ENCODE peak calls at places on chromosomes 4 and X, in four cellular contexts. One of them, this sample, is unnamed.

GRCh38 chr4:8741513-8742226 is 130.0 kb downstream of the HMX1 start:
- DNase-seq in CD8-positive, alpha-beta memory T cell: no peak
- DNase-seq in HCT116: no peak
- DNase-seq in body of pancreas: no peak
- DNase-seq in this sample: no peak

GRCh38 chr4:86594559-86595425 is 677 bp downstream of the PTPN13 start:
- DNase-seq in CD8-positive, alpha-beta memory T cell: peak
- DNase-seq in HCT116: peak
- DNase-seq in body of pancreas: peak
- DNase-seq in this sample: no peak

GRCh38 chrX:153665726-153666306 is 7.8 kb downstream of the PNCK start:
- DNase-seq in CD8-positive, alpha-beta memory T cell: no peak
- DNase-seq in HCT116: no peak
- DNase-seq in body of pancreas: no peak
- DNase-seq in this sample: no peak

GRCh38 chr4:181202249-181202648 is 1041.0 kb upstream of the TENM3 start:
- DNase-seq in CD8-positive, alpha-beta memory T cell: no peak
- DNase-seq in HCT116: no peak
- DNase-seq in body of pancreas: no peak
- DNase-seq in this sample: no peak

GRCh38 chr4:183729430-183730328 is 70.6 kb downstream of the TRAPPC11 start:
- DNase-seq in CD8-positive, alpha-beta memory T cell: no peak
- DNase-seq in HCT116: no peak
- DNase-seq in body of pancreas: no peak
- DNase-seq in this sample: no peak

GRCh38 chrX:134431894-134432293 is 28.1 kb upstream of the HPRT1 start:
- DNase-seq in CD8-positive, alpha-beta memory T cell: no peak
- DNase-seq in HCT116: no peak
- DNase-seq in body of pancreas: no peak
- DNase-seq in this sample: no peak

GRCh38 chr4:134544303-134544761 is 342.7 kb upstream of the PABPC4L start:
- DNase-seq in CD8-positive, alpha-beta memory T cell: no peak
- DNase-seq in HCT116: peak
- DNase-seq in body of pancreas: no peak
- DNase-seq in this sample: no peak

GRCh38 chrX:81195712-81196111 is 6.0 kb downstream of the HMGN5 start:
- DNase-seq in CD8-positive, alpha-beta memory T cell: peak
- DNase-seq in HCT116: peak
- DNase-seq in body of pancreas: peak
- DNase-seq in this sample: peak

GRCh38 chr4:4627906-4628305 is 86.1 kb upstream of the STX18 start:
- DNase-seq in CD8-positive, alpha-beta memory T cell: no peak
- DNase-seq in HCT116: no peak
- DNase-seq in body of pancreas: no peak
- DNase-seq in this sample: no peak

GRCh38 chr4:48909697-48910096 is 3.1 kb upstream of the OCIAD2 start:
- DNase-seq in CD8-positive, alpha-beta memory T cell: no peak
- DNase-seq in HCT116: peak
- DNase-seq in body of pancreas: no peak
- DNase-seq in this sample: no peak

GRCh38 chr4:61583696-61584095 is 383.6 kb downstream of the ADGRL3 start:
- DNase-seq in CD8-positive, alpha-beta memory T cell: no peak
- DNase-seq in HCT116: no peak
- DNase-seq in body of pancreas: no peak
- DNase-seq in this sample: no peak

GRCh38 chrX:133544105-133544504 is 128.8 kb upstream of the GPC4 start:
- DNase-seq in CD8-positive, alpha-beta memory T cell: no peak
- DNase-seq in HCT116: peak
- DNase-seq in body of pancreas: peak
- DNase-seq in this sample: no peak

GRCh38 chr4:154076921-154077320 is 288.0 kb upstream of the SFRP2 start:
- DNase-seq in CD8-positive, alpha-beta memory T cell: no peak
- DNase-seq in HCT116: no peak
- DNase-seq in body of pancreas: no peak
- DNase-seq in this sample: no peak

GRCh38 chr4:142449771-142450373 is 396.2 kb downstream of the INPP4B start:
- DNase-seq in CD8-positive, alpha-beta memory T cell: no peak
- DNase-seq in HCT116: no peak
- DNase-seq in body of pancreas: no peak
- DNase-seq in this sample: no peak

GRCh38 chr4:189500970-189501369 is 439.7 kb upstream of the FRG1 start:
- DNase-seq in CD8-positive, alpha-beta memory T cell: no peak
- DNase-seq in HCT116: no peak
- DNase-seq in body of pancreas: no peak
- DNase-seq in this sample: no peak

DNA sequence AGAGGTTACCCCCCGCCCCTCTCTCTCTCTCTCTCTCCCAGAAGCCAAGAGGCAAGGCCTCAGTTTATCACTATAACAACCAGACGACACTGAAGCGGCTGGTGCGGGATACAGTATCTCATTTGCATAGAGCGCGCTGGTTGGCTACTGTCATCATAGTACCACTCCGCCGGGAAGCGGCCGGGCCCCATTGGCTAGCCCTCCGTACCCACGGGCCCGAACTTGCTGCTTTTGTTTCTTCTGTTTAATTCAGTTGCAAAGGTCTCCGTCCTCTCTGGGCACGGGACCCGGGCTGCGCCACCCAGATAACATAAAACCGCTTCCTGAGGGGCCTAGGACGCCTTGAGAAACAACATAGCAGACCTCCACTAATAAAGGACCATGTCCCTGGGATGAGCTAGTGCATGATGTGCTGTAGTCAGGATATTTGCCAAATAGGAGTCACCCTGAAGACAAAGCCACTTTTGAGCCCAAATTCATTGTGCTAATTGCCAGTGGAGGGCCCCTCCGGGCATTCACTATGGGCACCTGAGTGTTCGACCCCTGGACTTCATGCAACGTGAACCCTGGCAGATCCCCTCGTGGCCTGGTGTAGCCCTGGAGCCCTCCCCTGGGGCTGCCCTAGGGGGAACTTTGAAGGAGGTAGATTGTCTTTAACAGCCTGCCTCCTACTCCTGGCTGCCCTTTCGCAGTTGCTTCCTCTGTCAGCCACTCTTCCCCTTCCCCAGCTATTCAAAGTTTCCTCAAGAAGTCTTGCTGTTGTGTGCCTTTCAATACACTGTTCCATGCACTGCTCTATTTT is at the start of gene PCYT1B:
- DNase-seq in CD8-positive, alpha-beta memory T cell: peak
- DNase-seq in HCT116: no peak
- DNase-seq in body of pancreas: peak
- DNase-seq in this sample: peak
- H3K4me3 ChIP-seq in CD8-positive, alpha-beta memory T cell: peak
- H3K4me3 ChIP-seq in HCT116: no peak
- H3K4me3 ChIP-seq in body of pancreas: no peak
- H3K4me3 ChIP-seq in this sample: peak

DNA sequence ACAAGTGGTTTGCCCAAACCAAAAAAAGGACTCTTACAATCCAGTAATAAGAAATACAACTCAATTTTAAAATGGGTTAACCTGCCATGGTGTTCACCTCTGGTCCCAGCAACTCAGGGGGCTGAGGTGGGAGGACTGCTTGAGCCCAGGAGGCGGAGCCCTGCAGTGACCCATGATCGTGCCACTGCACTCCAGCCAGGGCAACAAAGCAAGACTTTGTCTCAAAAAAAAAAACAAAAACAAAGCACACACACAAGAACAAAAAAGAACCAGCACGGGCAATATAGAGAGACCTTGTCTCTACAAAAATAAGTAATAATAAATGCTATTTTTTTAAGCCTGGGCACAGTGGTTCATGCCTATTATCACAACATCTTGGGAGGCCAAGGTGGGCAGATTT is 28.7 kb downstream of the ARAP2 start:
- DNase-seq in CD8-positive, alpha-beta memory T cell: no peak
- DNase-seq in HCT116: no peak
- DNase-seq in body of pancreas: no peak
- DNase-seq in this sample: no peak
- H3K27ac ChIP-seq in CD8-positive, alpha-beta memory T cell: no peak
- H3K27ac ChIP-seq in HCT116: no peak
- H3K27ac ChIP-seq in body of pancreas: no peak
- H3K27ac ChIP-seq in this sample: no peak

DNA sequence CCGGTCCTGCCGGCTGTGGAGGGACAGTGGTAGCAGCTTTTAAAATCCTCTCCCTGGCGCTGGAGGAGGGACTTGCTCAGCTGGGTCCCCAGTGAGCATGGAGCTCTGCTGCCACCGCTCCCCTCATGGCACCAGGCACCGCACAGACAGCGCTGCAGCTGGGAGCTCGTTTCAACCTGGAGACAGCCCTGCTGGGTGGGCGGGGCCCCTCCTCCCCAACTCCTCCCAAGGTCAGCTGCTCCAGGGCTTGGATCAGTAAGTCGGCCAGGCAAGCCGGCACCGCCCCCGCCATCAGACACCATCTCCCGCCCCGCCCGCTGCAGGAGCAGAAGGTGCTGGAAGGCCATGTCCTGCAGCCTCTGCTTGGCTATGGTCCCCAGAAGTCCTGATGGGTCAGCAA is 16.4 kb downstream of the ZFYVE28 start:
- DNase-seq in CD8-positive, alpha-beta memory T cell: no peak
- DNase-seq in HCT116: no peak
- DNase-seq in body of pancreas: peak
- DNase-seq in this sample: peak
- H3K4me3 ChIP-seq in CD8-positive, alpha-beta memory T cell: peak
- H3K4me3 ChIP-seq in HCT116: no peak
- H3K4me3 ChIP-seq in body of pancreas: no peak
- H3K4me3 ChIP-seq in this sample: peak

GRCh38 chr4:176437756-176438155 is 118.0 kb downstream of the SPCS3 start:
- DNase-seq in CD8-positive, alpha-beta memory T cell: no peak
- DNase-seq in HCT116: no peak
- DNase-seq in body of pancreas: no peak
- DNase-seq in this sample: no peak

GRCh38 chr4:176438401-176438800 is 118.6 kb downstream of the SPCS3 start:
- DNase-seq in CD8-positive, alpha-beta memory T cell: no peak
- DNase-seq in HCT116: no peak
- DNase-seq in body of pancreas: no peak
- DNase-seq in this sample: no peak

GRCh38 chr4:176436500-176436973 is 116.8 kb downstream of the SPCS3 start:
- DNase-seq in CD8-positive, alpha-beta memory T cell: no peak
- DNase-seq in HCT116: no peak
- DNase-seq in body of pancreas: no peak
- DNase-seq in this sample: no peak

GRCh38 chr4:176441594-176441993 is 121.8 kb downstream of the SPCS3 start:
- DNase-seq in CD8-positive, alpha-beta memory T cell: no peak
- DNase-seq in HCT116: no peak
- DNase-seq in body of pancreas: no peak
- DNase-seq in this sample: no peak

DNA sequence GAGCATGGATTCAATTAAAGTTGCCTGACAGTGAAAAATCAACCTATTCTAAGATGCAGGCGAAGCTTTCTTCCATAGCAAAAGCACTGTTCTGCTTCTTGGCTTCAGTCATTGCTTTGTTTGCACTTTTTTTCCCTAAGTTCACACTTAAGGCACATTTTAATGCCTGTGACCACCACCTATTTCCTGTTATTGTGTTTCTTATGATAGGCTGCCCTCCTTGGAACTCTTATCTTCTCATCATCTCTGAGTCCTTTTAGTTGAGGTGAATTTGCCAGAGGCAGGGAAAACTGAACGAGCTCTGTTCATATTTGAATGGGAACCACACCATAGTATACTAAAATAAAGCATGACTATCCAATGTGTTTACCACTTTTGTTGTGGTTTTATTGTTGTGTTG is 119.8 kb downstream of the SPCS3 start:
- DNase-seq in CD8-positive, alpha-beta memory T cell: no peak
- DNase-seq in HCT116: no peak
- DNase-seq in body of pancreas: no peak
- DNase-seq in this sample: no peak
- H3K27ac ChIP-seq in CD8-positive, alpha-beta memory T cell: no peak
- H3K27ac ChIP-seq in HCT116: no peak
- H3K27ac ChIP-seq in body of pancreas: no peak
- H3K27ac ChIP-seq in this sample: no peak

DNA sequence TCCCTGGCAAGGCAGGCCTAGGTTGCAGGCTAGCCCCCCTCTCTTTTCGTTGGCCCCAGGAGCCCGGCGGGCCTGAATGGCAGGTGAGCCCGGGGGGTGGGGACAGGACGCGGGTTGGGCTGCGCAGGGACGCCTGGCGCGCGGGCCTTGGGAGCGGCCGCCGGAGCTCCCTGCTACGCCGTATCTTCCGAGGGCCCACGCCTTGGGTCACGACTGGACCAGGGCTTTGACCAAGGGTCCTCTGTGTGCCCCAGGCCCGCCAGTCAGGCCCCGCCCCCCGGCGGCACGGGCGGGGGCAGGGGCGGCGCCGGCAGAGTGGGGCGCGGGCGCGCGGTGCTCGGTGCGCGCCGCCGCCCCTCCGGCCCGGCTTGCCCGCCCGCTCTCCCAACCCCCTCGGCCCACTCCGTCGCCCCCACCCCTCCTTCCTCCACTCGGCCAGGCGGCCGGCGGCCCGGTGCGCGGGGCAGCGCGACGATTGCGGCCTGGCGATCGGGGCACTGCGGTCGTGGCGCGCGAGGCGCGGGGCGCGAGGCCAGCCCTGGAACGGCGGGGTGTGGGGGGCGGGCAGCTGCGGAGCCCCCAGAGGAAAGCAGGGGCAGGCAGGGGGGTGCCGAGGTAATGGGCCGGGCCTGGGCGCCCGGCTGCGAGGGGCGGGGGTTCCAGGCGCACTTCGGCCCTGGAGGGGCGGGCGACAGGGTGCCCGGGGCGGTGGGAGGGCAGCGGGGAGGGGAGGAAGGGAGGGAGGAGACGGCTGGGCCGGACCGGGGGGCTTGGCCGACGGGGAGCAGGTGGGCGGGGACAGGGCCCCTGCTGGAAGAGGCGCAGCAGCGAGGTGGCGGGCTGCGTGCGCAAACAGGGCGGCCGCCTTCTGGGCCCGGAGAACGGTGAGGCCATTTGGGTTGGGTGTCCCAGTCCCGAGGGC is at the start of gene PRRG3:
- DNase-seq in CD8-positive, alpha-beta memory T cell: no peak
- DNase-seq in HCT116: no peak
- DNase-seq in body of pancreas: no peak
- DNase-seq in this sample: no peak
- H3K4me3 ChIP-seq in CD8-positive, alpha-beta memory T cell: no peak
- H3K4me3 ChIP-seq in HCT116: no peak
- H3K4me3 ChIP-seq in body of pancreas: no peak
- H3K4me3 ChIP-seq in this sample: peak

DNA sequence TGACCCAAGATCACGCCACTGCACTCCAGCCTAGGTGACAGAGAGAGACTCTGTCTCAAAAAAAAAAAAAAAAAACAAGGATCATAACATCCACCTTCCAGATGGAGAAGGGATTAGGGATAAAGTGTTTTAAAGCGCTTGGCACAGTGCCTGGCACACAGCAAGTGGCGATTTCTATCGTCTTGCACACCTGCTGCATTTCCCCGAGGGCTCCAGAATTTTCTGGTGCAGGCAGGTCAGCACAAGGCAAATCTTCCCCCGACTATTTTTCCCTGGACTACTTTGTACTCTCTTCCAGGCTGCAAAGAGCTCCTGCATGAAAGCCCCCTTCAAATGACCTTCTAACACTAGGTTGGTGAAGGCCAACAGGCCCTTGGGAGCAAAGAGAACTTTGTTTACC is 57.3 kb downstream of the APBB2 start:
- DNase-seq in CD8-positive, alpha-beta memory T cell: no peak
- DNase-seq in HCT116: no peak
- DNase-seq in body of pancreas: peak
- DNase-seq in this sample: no peak
- H3K27ac ChIP-seq in CD8-positive, alpha-beta memory T cell: no peak
- H3K27ac ChIP-seq in HCT116: peak
- H3K27ac ChIP-seq in body of pancreas: peak
- H3K27ac ChIP-seq in this sample: no peak

GRCh38 chr4:100895572-100896197 is 377.9 kb upstream of the EMCN start:
- DNase-seq in CD8-positive, alpha-beta memory T cell: peak
- DNase-seq in HCT116: no peak
- DNase-seq in body of pancreas: no peak
- DNase-seq in this sample: no peak
- H3K4me3 ChIP-seq in CD8-positive, alpha-beta memory T cell: peak
- H3K4me3 ChIP-seq in HCT116: no peak
- H3K4me3 ChIP-seq in body of pancreas: no peak
- H3K4me3 ChIP-seq in this sample: no peak

GRCh38 chrX:14496674-14497073 is 32.7 kb upstream of the GLRA2 start:
- DNase-seq in CD8-positive, alpha-beta memory T cell: no peak
- DNase-seq in HCT116: no peak
- DNase-seq in body of pancreas: no peak
- DNase-seq in this sample: no peak
- H3K27ac ChIP-seq in CD8-positive, alpha-beta memory T cell: peak
- H3K27ac ChIP-seq in HCT116: no peak
- H3K27ac ChIP-seq in body of pancreas: no peak
- H3K27ac ChIP-seq in this sample: no peak